ENCODE peak calls at places on chromosomes 6 and 20, in seven cellular contexts. P, N, D, J, L, W and F are unnamed samples. For H3K36me3, the result is how much of the 10 kb centered on the place peaks cover.

GRCh38 chr6:44223471-44224153 is at the start of gene SLC29A1:
- DNase-seq in P (peak), N (no peak), J (peak), W (no peak), D (peak), L (peak), F (peak)

GRCh38 chr6:3263091-3263490 is 4.3 kb downstream of the PSMG4 start:
- DNase-seq in N (no peak), L (no peak), W (no peak), D (no peak), J (no peak), P (no peak), F (no peak)

GRCh38 chr6:1436334-1437306 is 47.2 kb downstream of the FOXF2 start:
- DNase-seq in J (peak), D (peak), L (peak), W (peak), P (peak), N (no peak), F (peak)

GRCh38 chr6:45427632-45428031 is 49.9 kb upstream of the SUPT3H start:
- DNase-seq in W (no peak), D (no peak), N (no peak), P (no peak), J (no peak), L (no peak), F (no peak)

GRCh38 chr6:127022297-127022696 is 96.2 kb upstream of the RSPO3 start:
- DNase-seq in J (no peak), L (peak), N (no peak), P (peak), W (no peak), D (no peak), F (no peak)

GRCh38 chr20:11675920-11676617 is 241.6 kb upstream of the BTBD3 start:
- DNase-seq in W (no peak), N (no peak), P (peak), J (no peak), L (no peak), D (no peak), F (no peak)

GRCh38 chr6:97060254-97060653 is 135.7 kb downstream of the KLHL32 start:
- DNase-seq in N (no peak), D (no peak), J (no peak), P (no peak), L (no peak), W (no peak), F (no peak)

GRCh38 chr6:79373880-79374279 is 139.4 kb upstream of the HMGN3 start:
- DNase-seq in N (no peak), W (no peak), L (no peak), P (no peak), D (no peak), J (peak), F (no peak)

GRCh38 chr6:167795874-167796667 is 30.6 kb upstream of the AFDN start:
- DNase-seq in L (peak), N (no peak), W (no peak), P (no peak), J (no peak), D (no peak), F (no peak)

GRCh38 chr6:8143945-8144344 is 41.6 kb upstream of the EEF1E1 start:
- DNase-seq in L (no peak), N (no peak), J (no peak), P (no peak), D (no peak), W (no peak), F (no peak)

GRCh38 chr20:33532753-33533459 is 43.0 kb downstream of the CBFA2T2 start:
- DNase-seq in P (peak), J (no peak), W (no peak), D (no peak), L (no peak), N (no peak), F (no peak)

GRCh38 chr20:56439784-56440291 is 27.8 kb downstream of the CASS4 start:
- DNase-seq in N (peak), P (peak), J (peak), L (peak), W (peak), D (no peak), F (no peak)

GRCh38 chr6:15522427-15522826 is 140.4 kb downstream of the DTNBP1 start:
- DNase-seq in N (no peak), D (no peak), W (no peak), P (no peak), J (no peak), L (no peak), F (peak)

GRCh38 chr6:15712813-15713212 is 50.0 kb upstream of the DTNBP1 start:
- DNase-seq in D (no peak), W (no peak), N (no peak), P (no peak), J (no peak), L (no peak), F (no peak)

GRCh38 chr6:137904822-137905617 is 38.0 kb downstream of the TNFAIP3 start:
- DNase-seq in J (no peak), P (no peak), W (no peak), L (no peak), D (no peak), N (no peak), F (no peak)

GRCh38 chr6:15336905-15337583 is 91.2 kb downstream of the JARID2 start:
- DNase-seq in W (no peak), L (no peak), N (no peak), J (no peak), P (no peak), D (no peak), F (no peak)

GRCh38 chr20:34583524-34583923 is 25.0 kb downstream of the MAP1LC3A start:
- DNase-seq in N (no peak), L (no peak), W (no peak), P (no peak), D (no peak), J (no peak), F (no peak)

GRCh38 chr6:25934735-25935313 is 4.3 kb upstream of the SLC17A2 start:
- DNase-seq in P (peak), W (no peak), L (no peak), N (no peak), D (no peak), J (no peak), F (no peak)

GRCh38 chr6:22956029-22956715 is 386.8 kb downstream of the HDGFL1 start:
- DNase-seq in D (no peak), N (no peak), P (no peak), J (no peak), L (no peak), W (no peak), F (no peak)

DNA sequence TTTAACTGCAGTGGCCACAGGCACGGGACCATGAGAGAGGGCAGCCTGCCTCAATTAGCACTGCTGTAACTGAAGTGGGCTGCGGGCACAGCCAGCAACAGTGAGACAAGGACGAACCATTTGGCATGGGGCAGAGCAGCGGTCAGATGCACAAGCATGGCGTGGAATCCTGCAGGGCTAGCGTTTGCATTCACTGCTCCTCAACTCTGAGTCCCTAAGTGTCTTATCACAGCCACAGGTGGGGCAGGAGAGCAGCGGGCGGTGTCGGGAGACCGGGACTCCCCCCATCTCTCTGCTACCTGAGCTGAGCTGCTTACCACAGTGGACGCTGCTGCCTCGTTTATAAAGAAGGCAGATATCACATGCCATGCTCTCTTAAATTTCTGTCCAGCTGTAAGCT is 31.3 kb upstream of the PDE10A start:
- DNase-seq in L (no peak), J (no peak), W (no peak), N (no peak), D (no peak), P (no peak), F (no peak)
- H3K27ac ChIP-seq in L (no peak), J (no peak), W (no peak), N (no peak), D (no peak), P (no peak), F (no peak)

GRCh38 chr6:33665957-33666356 is 44.8 kb downstream of the ITPR3 start:
- DNase-seq in P (no peak), D (no peak), W (no peak), J (no peak), L (no peak), N (no peak), F (peak)

GRCh38 chr6:33668328-33668727 is 43.2 kb downstream of the UQCC2 start:
- DNase-seq in L (no peak), J (no peak), P (no peak), N (no peak), D (no peak), W (no peak), F (no peak)

GRCh38 chr6:33667072-33667471 is 44.4 kb downstream of the UQCC2 start:
- DNase-seq in P (no peak), L (no peak), N (no peak), J (no peak), D (no peak), W (no peak), F (no peak)

GRCh38 chr6:33668914-33669313 is 42.6 kb downstream of the UQCC2 start:
- DNase-seq in D (no peak), W (no peak), J (peak), P (no peak), N (no peak), L (peak), F (no peak)

DNA sequence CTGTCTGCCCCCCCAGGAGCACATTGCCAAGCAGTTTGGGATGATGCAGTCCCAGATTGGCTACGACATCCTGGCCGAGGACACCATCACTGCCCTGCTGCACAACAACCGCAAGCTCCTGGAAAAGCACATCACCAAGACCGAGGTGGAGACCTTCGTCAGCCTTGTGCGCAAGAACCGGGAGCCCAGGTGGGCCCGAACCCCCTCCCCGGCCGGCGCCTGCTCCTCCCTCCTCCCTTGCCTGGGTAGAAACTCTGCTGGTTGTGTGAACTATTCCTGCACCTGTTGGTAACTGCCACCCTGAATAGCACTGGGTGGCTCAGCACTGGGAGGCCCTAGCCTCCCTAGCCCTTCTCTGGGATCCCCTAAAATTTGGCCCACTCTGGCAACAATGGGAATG is 43.7 kb downstream of the UQCC2 start:
- DNase-seq in L (no peak), P (no peak), N (no peak), D (no peak), J (no peak), W (no peak), F (no peak)
- H3K36me3 ChIP-seq in L (half or more), P (under half), N (under half), D (under half), J (under half), W (under half), F (half or more)

GRCh38 chr20:63950701-63951397 is 5.4 kb downstream of the UCKL1 start:
- DNase-seq in J (no peak), W (no peak), D (no peak), N (no peak), L (no peak), P (no peak), F (peak)
- H3K4me3 ChIP-seq in J (no peak), W (no peak), D (no peak), N (peak), L (peak), P (no peak), F (peak)

DNA sequence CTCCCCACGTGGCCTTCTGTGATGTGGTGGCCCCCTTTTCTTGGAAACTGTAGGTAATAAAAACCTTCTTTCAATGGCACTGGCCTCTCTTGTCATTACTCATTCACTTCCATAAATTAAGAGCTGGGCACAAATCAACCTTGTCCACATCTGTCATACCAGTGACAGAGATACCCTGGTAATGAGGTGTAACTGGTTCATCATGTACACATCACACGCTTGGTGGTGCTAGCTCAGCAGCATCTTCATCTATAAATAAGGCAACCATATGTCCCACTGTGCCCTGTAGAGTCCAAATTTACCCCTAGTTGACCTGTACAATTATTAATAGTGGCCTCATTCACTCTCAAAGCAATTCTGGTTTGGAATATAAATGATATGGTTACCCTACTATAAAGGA is 245.6 kb downstream of the HIVEP2 start:
- DNase-seq in W (no peak), P (no peak), D (no peak), J (no peak), L (no peak), N (no peak), F (no peak)
- H3K27ac ChIP-seq in W (no peak), P (no peak), D (no peak), J (no peak), L (no peak), N (no peak), F (no peak)

DNA sequence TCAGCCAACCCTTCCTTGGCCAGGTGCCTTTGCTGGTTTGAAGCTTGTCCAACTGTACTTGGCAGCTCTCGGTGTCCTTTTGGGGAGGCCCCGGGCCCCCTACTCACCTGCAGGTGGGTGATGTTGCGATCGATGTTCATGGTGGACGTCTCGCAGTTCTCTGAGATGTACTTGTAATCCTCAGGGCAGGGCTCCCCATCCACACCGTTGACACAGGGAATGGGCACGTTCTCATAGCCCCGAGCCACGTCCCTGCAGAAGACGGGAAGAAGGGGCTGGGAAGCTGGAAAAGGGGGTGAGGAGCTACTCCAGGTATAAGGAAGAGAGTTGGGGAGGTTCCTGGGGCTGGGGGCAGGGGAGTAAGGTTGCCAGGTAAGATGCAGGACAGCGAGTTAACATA is 4.9 kb upstream of the SLC44A4 start:
- DNase-seq in D (no peak), J (no peak), L (no peak), P (no peak), N (no peak), W (no peak), F (no peak)
- H3K36me3 ChIP-seq in D (half or more), J (under half), L (half or more), P (half or more), N (half or more), W (half or more), F (half or more)

GRCh38 chr6:136112262-136112661 is 137.8 kb downstream of the MTFR2 start:
- DNase-seq in D (no peak), N (no peak), W (no peak), L (no peak), J (no peak), P (no peak), F (no peak)

GRCh38 chr6:136117081-136117480 is 133.0 kb downstream of the MTFR2 start:
- DNase-seq in D (no peak), N (no peak), L (no peak), P (no peak), W (no peak), J (no peak), F (no peak)

GRCh38 chr6:136113736-136114173 is 136.4 kb downstream of the MTFR2 start:
- DNase-seq in D (peak), W (peak), P (peak), N (peak), J (peak), L (no peak), F (peak)

GRCh38 chr6:136115941-136116340 is 134.2 kb downstream of the MTFR2 start:
- DNase-seq in L (no peak), D (no peak), W (no peak), P (no peak), N (no peak), J (no peak), F (no peak)

DNA sequence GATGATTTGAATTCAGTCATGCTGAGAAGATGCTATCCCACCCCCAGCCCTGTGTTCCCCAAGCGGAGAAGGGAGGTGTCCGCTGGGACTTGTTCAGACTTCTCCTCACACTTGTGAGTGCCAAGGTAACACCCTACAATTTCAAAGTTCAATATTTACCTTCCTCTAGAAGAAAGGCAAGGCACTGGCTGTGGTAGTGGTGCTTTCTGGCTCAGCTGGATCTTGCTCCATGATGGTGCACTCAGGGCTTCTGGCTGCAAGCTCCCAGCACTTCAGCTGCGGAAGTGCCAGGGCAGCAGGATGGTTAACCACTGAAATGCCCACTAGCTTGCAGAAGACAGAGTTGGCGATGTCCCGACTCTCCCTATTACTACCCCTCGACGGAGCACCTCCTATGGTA is 135.4 kb downstream of the MTFR2 start:
- DNase-seq in N (no peak), D (no peak), W (no peak), J (no peak), P (no peak), L (peak), F (no peak)
- H3K4me3 ChIP-seq in N (peak), D (no peak), W (no peak), J (no peak), P (no peak), L (no peak), F (no peak)

GRCh38 chr6:169984181-169985120 is 233.0 kb downstream of the ERMARD start:
- DNase-seq in L (peak), W (no peak), N (no peak), J (no peak), D (no peak), P (no peak), F (no peak)
- H3K27ac ChIP-seq in L (no peak), W (no peak), N (no peak), J (no peak), D (no peak), P (no peak), F (no peak)